ENCODE peak calls at places on chromosomes 3 and 15, in eight cellular contexts. C is heart left ventricle; A is body of pancreas; T is iPS-NIHi11; W is epithelial cell of proximal tubule; Y is CD8-positive, alpha-beta T cell; X is fibroblast of the conjunctiva; R is T follicular helper cell. J is an unnamed sample.

GRCh38 chr15:42144841-42145375 is 11.5 kb downstream of the PLA2G4F start:
- DNase-seq in C (no peak), A (no peak), X (no peak), W (no peak), Y (no peak), R (no peak), T (no peak), J (no peak)

GRCh38 chr3:26623409-26624208 is 1.0 kb downstream of the LRRC3B start:
- DNase-seq in W (no peak), R (no peak), C (no peak), X (no peak), Y (no peak), A (no peak), T (peak; percentile 31), J (no peak)

GRCh38 chr15:88769161-88769971 is 33.9 kb upstream of the ACAN start:
- DNase-seq in W (no peak), C (no peak), X (no peak), A (no peak), Y (no peak), R (no peak), T (peak; percentile 74), J (no peak)

GRCh38 chr3:146065573-146066006 is 95.4 kb downstream of the PLOD2 start:
- DNase-seq in X (peak; percentile 57), R (no peak), T (no peak), A (peak; percentile 11), W (peak; percentile 22), Y (no peak), C (no peak), J (no peak)

GRCh38 chr15:64738231-64739095 is 36.9 kb downstream of the RBPMS2 start:
- DNase-seq in C (peak; percentile 41), R (no peak), X (no peak), A (no peak), W (no peak), T (no peak), Y (no peak), J (no peak)

GRCh38 chr15:34481370-34481769 is 43.8 kb upstream of the GOLGA8A start:
- DNase-seq in Y (no peak), T (no peak), C (no peak), X (no peak), A (no peak), R (no peak), W (no peak), J (no peak)

GRCh38 chr3:65671004-65671403 is 367.7 kb downstream of the MAGI1 start:
- DNase-seq in C (no peak), W (no peak), T (no peak), R (no peak), Y (no peak), A (no peak), X (no peak), J (no peak)

GRCh38 chr3:124597979-124598378 is 132.3 kb upstream of the UMPS start:
- DNase-seq in A (peak; percentile 13), W (no peak), Y (no peak), C (no peak), R (no peak), X (no peak), T (no peak), J (no peak)

GRCh38 chr15:40358492-40359353 is 704 bp downstream of the DISP2 start:
- DNase-seq in C (no peak), R (no peak), Y (peak; percentile 25), T (no peak), X (no peak), A (peak; percentile 25), W (no peak), J (no peak)

GRCh38 chr15:95247068-95247984 is 1016.0 kb downstream of the MCTP2 start:
- DNase-seq in Y (no peak), T (no peak), A (no peak), X (peak; percentile 86), R (no peak), C (no peak), W (peak; percentile 88), J (no peak)